ENCODE peak calls at places on chromosomes 16 and 17, in four cellular contexts. K, X, D and E are unnamed samples.

GRCh38 chr16:46976550-46976949 is 3.1 kb upstream of the DNAJA2 start:
- DNase-seq in K (peak; percentile 24), X (peak; percentile 23), D (no peak), E (no peak)

GRCh38 chr17:29113334-29113733 is 66.9 kb downstream of the MYO18A start:
- DNase-seq in K (no peak), X (no peak), D (no peak), E (no peak)

GRCh38 chr16:71513302-71513701 is 12.9 kb upstream of the CHST4 start:
- DNase-seq in K (no peak), X (no peak), D (no peak), E (no peak)

GRCh38 chr16:21704733-21705132 is 41.0 kb downstream of the OTOA start:
- DNase-seq in K (peak; percentile 37), X (no peak), D (peak; percentile 22), E (no peak)

GRCh38 chr16:5024632-5025031 is 9.1 kb downstream of the NAGPA start:
- DNase-seq in K (peak; percentile 75), X (no peak), D (no peak), E (no peak)

GRCh38 chr16:2280461-2280860 is 12.5 kb upstream of the RNPS1 start:
- DNase-seq in K (no peak), X (no peak), D (no peak), E (no peak)

GRCh38 chr17:48542114-48542955 is 2.6 kb downstream of the HOXB2 start:
- DNase-seq in K (no peak), X (no peak), D (peak; percentile 58), E (no peak)

GRCh38 chr16:66434619-66435430 is 7.7 kb downstream of the BEAN1 start:
- DNase-seq in K (no peak), X (peak; percentile 92), D (no peak), E (no peak)

GRCh38 chr17:57892820-57893595 is 43.2 kb upstream of the MRPS23 start:
- DNase-seq in K (peak; percentile 92), X (peak; percentile 97), D (peak; percentile 11), E (no peak)

GRCh38 chr17:81731271-81731670 is 19.2 kb downstream of the SLC25A10 start:
- DNase-seq in K (no peak), X (no peak), D (no peak), E (no peak)

GRCh38 chr16:77890075-77890474 is 101.7 kb downstream of the VAT1L start:
- DNase-seq in K (no peak), X (no peak), D (no peak), E (no peak)

GRCh38 chr17:4658478-4659305 is 17.2 kb upstream of the ALOX15 start:
- DNase-seq in K (no peak), X (no peak), D (peak; percentile 80), E (no peak)

GRCh38 chr16:72530434-72530833 is 358.5 kb upstream of the PMFBP1 start:
- DNase-seq in K (peak; percentile 28), X (no peak), D (no peak), E (no peak)

GRCh38 chr16:66386629-66387622 is 20.4 kb downstream of the CDH5 start:
- DNase-seq in K (no peak), X (no peak), D (no peak), E (no peak)

GRCh38 chr16:106623-107324 is 28.7 kb downstream of the MPG start:
- DNase-seq in K (peak; percentile 86), X (peak; percentile 66), D (peak; percentile 91), E (peak; percentile 70)

GRCh38 chr16:2519711-2520080 is 475 bp upstream of the AMDHD2 start:
- DNase-seq in K (no peak), X (no peak), D (no peak), E (no peak)

GRCh38 chr16:84369938-84370627 is 1.7 kb downstream of the ATP2C2 start:
- DNase-seq in K (no peak), X (no peak), D (no peak), E (no peak)

GRCh38 chr16:86044881-86045600 is 146.1 kb downstream of the IRF8 start:
- DNase-seq in K (no peak), X (no peak), D (no peak), E (no peak)

GRCh38 chr17:3754458-3755334 is 31.0 kb downstream of the HASPIN start:
- DNase-seq in K (peak; percentile 58), X (no peak), D (peak; percentile 82), E (peak; percentile 100)

GRCh38 chr16:30780549-30780948 is 6.5 kb downstream of the ZNF629 start:
- DNase-seq in K (no peak), X (no peak), D (no peak), E (no peak)

GRCh38 chr16:3846087-3846486 is 34.4 kb downstream of the CREBBP start:
- DNase-seq in K (no peak), X (no peak), D (no peak), E (no peak)

GRCh38 chr17:79628861-79629547 is 18.2 kb upstream of the RBFOX3 start:
- DNase-seq in K (no peak), X (no peak), D (no peak), E (peak; percentile 26)

GRCh38 chr17:79625706-79626105 is 14.9 kb upstream of the RBFOX3 start:
- DNase-seq in K (no peak), X (no peak), D (no peak), E (peak; percentile 41)

GRCh38 chr17:79627766-79628690 is 17.2 kb upstream of the RBFOX3 start:
- DNase-seq in K (no peak), X (no peak), D (no peak), E (peak; percentile 38)

GRCh38 chr17:79626156-79626890 is 15.5 kb upstream of the RBFOX3 start:
- DNase-seq in K (no peak), X (no peak), D (no peak), E (peak; percentile 49)

GRCh38 chr17:79627184-79627765 is 16.4 kb upstream of the RBFOX3 start:
- DNase-seq in K (no peak), X (no peak), D (no peak), E (no peak)
- TF ChIP-seq PHF8 in K (no peak), X (no peak), D (no peak), E (no peak)

DNA sequence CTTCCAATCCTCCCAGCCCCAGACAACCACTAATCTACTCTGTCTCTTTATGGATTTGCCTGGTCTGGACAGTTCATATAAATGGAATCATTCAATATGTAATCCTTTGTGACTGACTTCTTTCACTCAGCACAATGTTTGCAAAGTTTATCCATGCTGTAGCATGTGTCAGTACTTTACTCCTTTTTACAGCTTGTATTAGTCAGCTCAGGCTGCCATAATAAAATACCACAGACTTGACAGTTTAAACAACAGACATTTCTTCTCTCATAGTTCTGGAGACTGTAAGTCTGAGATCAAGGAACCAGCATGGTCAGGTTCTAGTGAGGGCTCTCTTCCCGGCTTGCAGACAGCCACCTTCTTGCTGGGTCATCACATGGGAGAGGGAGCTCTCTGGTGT is 41.3 kb downstream of the GPRC5B start:
- DNase-seq in K (no peak), X (no peak), D (peak; percentile 24), E (no peak)
- TF ChIP-seq PHF8 in K (no peak), X (no peak), D (no peak), E (no peak)

GRCh38 chr17:49597438-49597837 is 21.8 kb downstream of the NXPH3 start:
- DNase-seq in K (no peak), X (no peak), D (no peak), E (no peak)

GRCh38 chr17:49596613-49597244 is 21.1 kb downstream of the NXPH3 start:
- DNase-seq in K (no peak), X (peak; percentile 81), D (no peak), E (no peak)

GRCh38 chr17:49598918-49599317 is 23.2 kb downstream of the NXPH3 start:
- DNase-seq in K (no peak), X (no peak), D (no peak), E (no peak)

GRCh38 chr17:49595980-49596379 is 20.3 kb downstream of the NXPH3 start:
- DNase-seq in K (no peak), X (no peak), D (no peak), E (no peak)

GRCh38 chr17:49597928-49598655 is 22.4 kb downstream of the NXPH3 start:
- DNase-seq in K (no peak), X (peak; percentile 23), D (no peak), E (no peak)
- TF ChIP-seq PHF8 in K (no peak), X (no peak), D (no peak), E (no peak)

DNA sequence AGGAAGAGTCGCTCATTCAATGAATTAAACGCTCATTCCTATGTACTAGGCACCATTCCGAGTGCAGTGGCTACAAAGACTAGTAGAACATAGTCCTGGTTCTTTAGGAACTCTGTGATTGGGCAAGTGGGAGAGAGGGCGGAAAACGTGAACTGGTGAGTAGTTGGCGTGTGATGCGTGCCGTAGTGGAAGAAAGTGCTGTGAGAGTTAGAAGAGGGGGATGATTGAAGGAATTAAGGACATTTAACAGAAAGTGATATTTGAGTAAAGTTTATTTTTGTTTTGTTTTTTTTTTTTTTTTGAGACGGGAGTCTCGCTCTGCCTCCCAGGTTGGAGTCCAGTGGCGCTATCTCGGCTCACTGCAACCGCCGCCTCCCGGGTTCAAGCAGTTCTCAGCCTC is 7.9 kb upstream of the SLFN14 start:
- DNase-seq in K (peak; percentile 54), X (peak; percentile 29), D (peak; percentile 65), E (no peak)
- TF ChIP-seq PHF8 in K (no peak), X (no peak), D (no peak), E (no peak)